ENCODE peak calls at places on chromosome 20, in eight cellular contexts. One of them, this sample, is unnamed. For H3K27me3 and H3K36me3, the result is how much of the 10 kb centered on the place peaks cover.

GRCh38 chr20:25083773-25084615 is 2.1 kb upstream of the VSX1 start:
- DNase-seq in sigmoid colon: no peak
- DNase-seq in body of pancreas: peak
- DNase-seq in lower lobe of right lung: no peak
- DNase-seq in brain microvascular endothelial cell: no peak
- DNase-seq in PC-3: no peak
- DNase-seq in PC-9: no peak
- DNase-seq in astrocyte: no peak
- DNase-seq in this sample: no peak

GRCh38 chr20:61120595-61121515 is 131.2 kb upstream of the CDH4 start:
- DNase-seq in sigmoid colon: no peak
- DNase-seq in body of pancreas: peak
- DNase-seq in lower lobe of right lung: no peak
- DNase-seq in brain microvascular endothelial cell: peak
- DNase-seq in PC-3: peak
- DNase-seq in PC-9: peak
- DNase-seq in astrocyte: peak
- DNase-seq in this sample: peak

GRCh38 chr20:13800728-13801134 is 15.9 kb downstream of the NDUFAF5 start:
- DNase-seq in sigmoid colon: peak
- DNase-seq in body of pancreas: peak
- DNase-seq in lower lobe of right lung: peak
- DNase-seq in brain microvascular endothelial cell: peak
- DNase-seq in PC-3: peak
- DNase-seq in PC-9: no peak
- DNase-seq in astrocyte: peak
- DNase-seq in this sample: peak

GRCh38 chr20:44733341-44734069 is 12.2 kb upstream of the KCNK15 start:
- DNase-seq in sigmoid colon: peak
- DNase-seq in body of pancreas: peak
- DNase-seq in lower lobe of right lung: peak
- DNase-seq in brain microvascular endothelial cell: peak
- DNase-seq in PC-3: peak
- DNase-seq in PC-9: peak
- DNase-seq in astrocyte: no peak
- DNase-seq in this sample: peak

GRCh38 chr20:10665791-10666190 is 8.0 kb downstream of the JAG1 start:
- DNase-seq in sigmoid colon: peak
- DNase-seq in body of pancreas: no peak
- DNase-seq in lower lobe of right lung: no peak
- DNase-seq in brain microvascular endothelial cell: no peak
- DNase-seq in PC-3: no peak
- DNase-seq in PC-9: no peak
- DNase-seq in astrocyte: no peak
- DNase-seq in this sample: peak

GRCh38 chr20:1286267-1287036 is 20.4 kb downstream of the SNPH start:
- DNase-seq in sigmoid colon: peak
- DNase-seq in body of pancreas: no peak
- DNase-seq in lower lobe of right lung: no peak
- DNase-seq in brain microvascular endothelial cell: no peak
- DNase-seq in PC-3: no peak
- DNase-seq in PC-9: no peak
- DNase-seq in astrocyte: no peak
- DNase-seq in this sample: no peak

GRCh38 chr20:59933296-59933848 is at the start of gene SYCP2:
- DNase-seq in sigmoid colon: peak
- DNase-seq in body of pancreas: peak
- DNase-seq in lower lobe of right lung: peak
- DNase-seq in brain microvascular endothelial cell: peak
- DNase-seq in PC-3: no peak
- DNase-seq in PC-9: no peak
- DNase-seq in astrocyte: no peak
- DNase-seq in this sample: no peak

GRCh38 chr20:4151991-4152695 is 136.8 kb upstream of the RNF24 start:
- DNase-seq in sigmoid colon: peak
- DNase-seq in body of pancreas: no peak
- DNase-seq in lower lobe of right lung: peak
- DNase-seq in brain microvascular endothelial cell: peak
- DNase-seq in PC-3: peak
- DNase-seq in PC-9: no peak
- DNase-seq in astrocyte: peak
- DNase-seq in this sample: no peak

GRCh38 chr20:9516658-9516987 is 2.2 kb downstream of the LAMP5 start:
- DNase-seq in sigmoid colon: no peak
- DNase-seq in body of pancreas: no peak
- DNase-seq in lower lobe of right lung: no peak
- DNase-seq in brain microvascular endothelial cell: no peak
- DNase-seq in PC-3: no peak
- DNase-seq in PC-9: no peak
- DNase-seq in astrocyte: no peak
- DNase-seq in this sample: no peak

GRCh38 chr20:23320317-23320716 is 30.3 kb upstream of the NXT1 start:
- DNase-seq in sigmoid colon: no peak
- DNase-seq in body of pancreas: no peak
- DNase-seq in lower lobe of right lung: no peak
- DNase-seq in brain microvascular endothelial cell: peak
- DNase-seq in PC-3: peak
- DNase-seq in PC-9: no peak
- DNase-seq in astrocyte: no peak
- DNase-seq in this sample: peak

GRCh38 chr20:17995967-17996819 is 27.4 kb downstream of the MGME1 start:
- DNase-seq in sigmoid colon: no peak
- DNase-seq in body of pancreas: peak
- DNase-seq in lower lobe of right lung: no peak
- DNase-seq in brain microvascular endothelial cell: peak
- DNase-seq in PC-3: peak
- DNase-seq in PC-9: no peak
- DNase-seq in astrocyte: peak
- DNase-seq in this sample: peak

GRCh38 chr20:19826179-19826914 is 68.3 kb downstream of the RIN2 start:
- DNase-seq in sigmoid colon: no peak
- DNase-seq in body of pancreas: no peak
- DNase-seq in lower lobe of right lung: no peak
- DNase-seq in brain microvascular endothelial cell: peak
- DNase-seq in PC-3: peak
- DNase-seq in PC-9: no peak
- DNase-seq in astrocyte: no peak
- DNase-seq in this sample: no peak

GRCh38 chr20:36470482-36471062 is 70.7 kb upstream of the MYL9 start:
- DNase-seq in sigmoid colon: no peak
- DNase-seq in body of pancreas: no peak
- DNase-seq in lower lobe of right lung: no peak
- DNase-seq in brain microvascular endothelial cell: no peak
- DNase-seq in PC-3: no peak
- DNase-seq in PC-9: no peak
- DNase-seq in astrocyte: no peak
- DNase-seq in this sample: no peak

GRCh38 chr20:17281478-17281877 is 54.6 kb downstream of the PCSK2 start:
- DNase-seq in sigmoid colon: no peak
- DNase-seq in body of pancreas: peak
- DNase-seq in lower lobe of right lung: no peak
- DNase-seq in brain microvascular endothelial cell: no peak
- DNase-seq in PC-3: peak
- DNase-seq in PC-9: no peak
- DNase-seq in astrocyte: no peak
- DNase-seq in this sample: peak

GRCh38 chr20:61161649-61162210 is 90.3 kb upstream of the CDH4 start:
- DNase-seq in sigmoid colon: no peak
- DNase-seq in body of pancreas: no peak
- DNase-seq in lower lobe of right lung: no peak
- DNase-seq in brain microvascular endothelial cell: no peak
- DNase-seq in PC-3: no peak
- DNase-seq in PC-9: no peak
- DNase-seq in astrocyte: no peak
- DNase-seq in this sample: no peak

GRCh38 chr20:23920936-23921335 is 41.4 kb upstream of the CST5 start:
- DNase-seq in sigmoid colon: no peak
- DNase-seq in body of pancreas: no peak
- DNase-seq in lower lobe of right lung: no peak
- DNase-seq in brain microvascular endothelial cell: no peak
- DNase-seq in PC-3: peak
- DNase-seq in PC-9: no peak
- DNase-seq in astrocyte: no peak
- DNase-seq in this sample: no peak

DNA sequence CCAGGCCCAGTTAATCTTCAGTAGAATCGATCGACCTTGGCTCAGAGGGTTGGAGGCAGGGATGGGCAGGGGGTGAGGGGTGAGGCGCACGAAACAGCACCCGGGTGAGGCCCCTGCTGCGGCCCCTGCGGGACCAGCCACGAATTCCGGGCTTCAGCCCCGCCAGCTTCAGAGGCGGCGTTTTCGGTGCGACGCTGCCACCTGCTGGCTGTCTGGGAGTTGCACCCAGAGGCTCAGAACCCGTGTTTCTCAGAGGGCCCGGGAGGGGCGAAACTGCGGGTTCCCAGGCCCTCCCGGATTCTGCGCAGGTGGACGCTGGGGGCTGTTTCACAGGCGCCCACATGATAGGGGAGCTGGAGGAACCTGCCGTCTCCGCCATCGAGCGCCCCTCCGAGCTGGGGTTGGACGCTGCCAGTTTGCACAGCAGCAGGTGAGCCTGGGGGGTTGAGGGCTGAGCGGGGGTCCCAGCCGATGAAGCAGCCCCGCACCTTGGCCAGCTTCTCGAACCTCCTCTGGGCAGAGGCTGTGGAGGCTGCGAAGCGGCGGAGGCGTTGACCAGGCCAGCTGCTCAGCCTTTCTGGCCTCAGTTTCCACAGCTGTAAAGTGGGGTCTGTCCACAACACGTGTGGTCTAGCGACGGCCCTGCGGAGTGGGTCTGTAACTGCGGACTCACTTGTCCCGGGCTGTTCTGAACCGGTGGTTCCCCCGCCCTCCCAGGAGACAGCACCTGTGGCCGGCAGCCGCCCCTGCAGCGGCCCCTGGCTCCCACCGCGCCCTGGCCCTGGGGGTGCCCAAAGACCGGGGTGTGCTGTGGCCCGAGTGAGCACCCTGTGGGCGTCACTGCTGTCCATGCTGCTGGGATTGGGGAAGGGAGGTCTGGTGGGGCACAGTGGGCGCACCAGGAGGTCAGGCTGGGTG is 2.5 kb upstream of the BHLHE23 start:
- DNase-seq in sigmoid colon: peak
- DNase-seq in body of pancreas: peak
- DNase-seq in lower lobe of right lung: peak
- DNase-seq in brain microvascular endothelial cell: peak
- DNase-seq in PC-3: peak
- DNase-seq in PC-9: peak
- DNase-seq in astrocyte: no peak
- DNase-seq in this sample: peak
- H3K27me3 ChIP-seq in sigmoid colon: half or more
- H3K27me3 ChIP-seq in body of pancreas: under half
- H3K27me3 ChIP-seq in lower lobe of right lung: half or more
- H3K27me3 ChIP-seq in brain microvascular endothelial cell: half or more
- H3K27me3 ChIP-seq in PC-3: half or more
- H3K27me3 ChIP-seq in PC-9: under half
- H3K27me3 ChIP-seq in astrocyte: half or more
- H3K27me3 ChIP-seq in this sample: under half

GRCh38 chr20:63350597-63351379 is 10.4 kb downstream of the CHRNA4 start:
- DNase-seq in sigmoid colon: no peak
- DNase-seq in body of pancreas: no peak
- DNase-seq in lower lobe of right lung: no peak
- DNase-seq in brain microvascular endothelial cell: no peak
- DNase-seq in PC-3: no peak
- DNase-seq in PC-9: no peak
- DNase-seq in astrocyte: no peak
- DNase-seq in this sample: no peak
- TF ChIP-seq CTCF in sigmoid colon: no peak
- TF ChIP-seq CTCF in body of pancreas: no peak
- TF ChIP-seq CTCF in lower lobe of right lung: no peak
- TF ChIP-seq CTCF in brain microvascular endothelial cell: no peak
- TF ChIP-seq CTCF in PC-3: no peak
- TF ChIP-seq CTCF in PC-9: no peak
- TF ChIP-seq CTCF in astrocyte: no peak
- TF ChIP-seq CTCF in this sample: no peak

GRCh38 chr20:56519551-56519950 is 5.0 kb upstream of the FAM209A start:
- DNase-seq in sigmoid colon: no peak
- DNase-seq in body of pancreas: no peak
- DNase-seq in lower lobe of right lung: no peak
- DNase-seq in brain microvascular endothelial cell: no peak
- DNase-seq in PC-3: no peak
- DNase-seq in PC-9: no peak
- DNase-seq in astrocyte: no peak
- DNase-seq in this sample: no peak

GRCh38 chr20:56517641-56518040 is 6.9 kb upstream of the FAM209A start:
- DNase-seq in sigmoid colon: no peak
- DNase-seq in body of pancreas: no peak
- DNase-seq in lower lobe of right lung: no peak
- DNase-seq in brain microvascular endothelial cell: no peak
- DNase-seq in PC-3: no peak
- DNase-seq in PC-9: no peak
- DNase-seq in astrocyte: no peak
- DNase-seq in this sample: no peak

GRCh38 chr20:56520180-56520579 is 4.4 kb upstream of the FAM209A start:
- DNase-seq in sigmoid colon: no peak
- DNase-seq in body of pancreas: no peak
- DNase-seq in lower lobe of right lung: no peak
- DNase-seq in brain microvascular endothelial cell: no peak
- DNase-seq in PC-3: no peak
- DNase-seq in PC-9: no peak
- DNase-seq in astrocyte: no peak
- DNase-seq in this sample: no peak

GRCh38 chr20:56518126-56518525 is 6.4 kb upstream of the FAM209A start:
- DNase-seq in sigmoid colon: no peak
- DNase-seq in body of pancreas: no peak
- DNase-seq in lower lobe of right lung: no peak
- DNase-seq in brain microvascular endothelial cell: no peak
- DNase-seq in PC-3: no peak
- DNase-seq in PC-9: no peak
- DNase-seq in astrocyte: no peak
- DNase-seq in this sample: no peak

DNA sequence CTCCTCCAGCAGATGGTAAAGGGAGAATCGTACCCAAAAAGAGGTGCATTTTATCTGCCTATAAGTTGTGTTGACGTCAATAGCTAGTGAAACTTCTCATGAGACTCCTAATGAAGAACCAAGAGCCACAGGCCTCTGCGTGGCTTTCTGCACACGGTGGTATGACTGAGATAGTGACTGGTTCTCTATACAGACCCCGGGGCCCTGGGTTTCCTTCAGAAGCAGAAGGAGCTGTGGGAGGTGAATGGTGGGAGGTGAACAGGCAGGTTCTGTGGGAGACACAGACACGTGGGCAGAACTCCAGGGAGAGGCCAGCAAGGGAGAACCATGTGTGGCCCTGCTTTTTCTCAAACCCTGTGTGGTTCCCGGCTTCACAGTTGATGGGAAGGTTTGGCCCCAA is 5.5 kb upstream of the FAM209A start:
- DNase-seq in sigmoid colon: no peak
- DNase-seq in body of pancreas: no peak
- DNase-seq in lower lobe of right lung: no peak
- DNase-seq in brain microvascular endothelial cell: no peak
- DNase-seq in PC-3: no peak
- DNase-seq in PC-9: no peak
- DNase-seq in astrocyte: no peak
- DNase-seq in this sample: no peak
- H3K36me3 ChIP-seq in sigmoid colon: under half
- H3K36me3 ChIP-seq in body of pancreas: under half
- H3K36me3 ChIP-seq in lower lobe of right lung: under half
- H3K36me3 ChIP-seq in brain microvascular endothelial cell: under half
- H3K36me3 ChIP-seq in PC-3: half or more
- H3K36me3 ChIP-seq in PC-9: under half
- H3K36me3 ChIP-seq in astrocyte: under half
- H3K36me3 ChIP-seq in this sample: under half

GRCh38 chr20:37929366-37930014 is 26.6 kb downstream of the VSTM2L start:
- DNase-seq in sigmoid colon: no peak
- DNase-seq in body of pancreas: no peak
- DNase-seq in lower lobe of right lung: no peak
- DNase-seq in brain microvascular endothelial cell: no peak
- DNase-seq in PC-3: no peak
- DNase-seq in PC-9: no peak
- DNase-seq in astrocyte: no peak
- DNase-seq in this sample: no peak
- H3K27me3 ChIP-seq in sigmoid colon: under half
- H3K27me3 ChIP-seq in body of pancreas: under half
- H3K27me3 ChIP-seq in lower lobe of right lung: under half
- H3K27me3 ChIP-seq in brain microvascular endothelial cell: under half
- H3K27me3 ChIP-seq in PC-3: under half
- H3K27me3 ChIP-seq in PC-9: under half
- H3K27me3 ChIP-seq in astrocyte: under half
- H3K27me3 ChIP-seq in this sample: under half

This sample was measured in bronchial epithelial cell.